ENCODE peak calls at places on chromosome X, in seven cellular contexts. One of them, this sample, is unnamed.

GRCh38 chrX:105190252-105190853 is 30.1 kb downstream of the TEX13A start:
- DNase-seq in mammary epithelial cell: peak; percentile 22
- DNase-seq in upper lobe of left lung: no peak
- DNase-seq in cardiac muscle cell: peak; percentile 40
- DNase-seq in left lung: no peak
- DNase-seq in tibial artery: no peak
- DNase-seq in SK-N-SH: peak; percentile 7
- DNase-seq in this sample: no peak

GRCh38 chrX:150893936-150894335 is 4.5 kb downstream of the CD99L2 start:
- DNase-seq in mammary epithelial cell: no peak
- DNase-seq in cardiac muscle cell: peak; percentile 22
- DNase-seq in tibial artery: no peak
- DNase-seq in upper lobe of left lung: no peak
- DNase-seq in SK-N-SH: no peak
- DNase-seq in left lung: no peak
- DNase-seq in this sample: no peak

GRCh38 chrX:2500681-2501151 is at the start of the genes DHRSX and ZBED1:
- DNase-seq in tibial artery: no peak
- DNase-seq in mammary epithelial cell: no peak
- DNase-seq in left lung: peak; percentile 51
- DNase-seq in cardiac muscle cell: peak; percentile 47
- DNase-seq in SK-N-SH: peak; percentile 90
- DNase-seq in upper lobe of left lung: peak; percentile 94
- DNase-seq in this sample: no peak

GRCh38 chrX:22800360-22800759 is 199.4 kb upstream of the DDX53 start:
- DNase-seq in cardiac muscle cell: peak; percentile 92
- DNase-seq in left lung: no peak
- DNase-seq in upper lobe of left lung: no peak
- DNase-seq in tibial artery: peak; percentile 40
- DNase-seq in SK-N-SH: no peak
- DNase-seq in mammary epithelial cell: peak; percentile 74
- DNase-seq in this sample: no peak

GRCh38 chrX:65601530-65602281 is 65.7 kb upstream of the MSN start:
- DNase-seq in tibial artery: peak; percentile 88
- DNase-seq in SK-N-SH: no peak
- DNase-seq in mammary epithelial cell: peak; percentile 54
- DNase-seq in cardiac muscle cell: peak; percentile 94
- DNase-seq in upper lobe of left lung: no peak
- DNase-seq in left lung: peak; percentile 89
- DNase-seq in this sample: peak; percentile 96

GRCh38 chrX:112896051-112896450 is 55.4 kb upstream of the AMOT start:
- DNase-seq in left lung: no peak
- DNase-seq in cardiac muscle cell: no peak
- DNase-seq in upper lobe of left lung: no peak
- DNase-seq in SK-N-SH: no peak
- DNase-seq in tibial artery: no peak
- DNase-seq in mammary epithelial cell: no peak
- DNase-seq in this sample: no peak

GRCh38 chrX:51837926-51838325 is 55.5 kb upstream of the MAGED1 start:
- DNase-seq in SK-N-SH: peak; percentile 20
- DNase-seq in upper lobe of left lung: no peak
- DNase-seq in mammary epithelial cell: no peak
- DNase-seq in cardiac muscle cell: peak; percentile 69
- DNase-seq in left lung: no peak
- DNase-seq in tibial artery: peak; percentile 25
- DNase-seq in this sample: no peak

GRCh38 chrX:106952988-106953387 is 32.8 kb downstream of the CLDN2 start:
- DNase-seq in SK-N-SH: peak; percentile 6
- DNase-seq in left lung: no peak
- DNase-seq in mammary epithelial cell: no peak
- DNase-seq in cardiac muscle cell: peak; percentile 48
- DNase-seq in upper lobe of left lung: no peak
- DNase-seq in tibial artery: no peak
- DNase-seq in this sample: no peak

GRCh38 chrX:80511969-80512760 is 91.9 kb downstream of the TENT5D start:
- DNase-seq in mammary epithelial cell: no peak
- DNase-seq in tibial artery: no peak
- DNase-seq in upper lobe of left lung: no peak
- DNase-seq in left lung: no peak
- DNase-seq in cardiac muscle cell: peak; percentile 57
- DNase-seq in SK-N-SH: no peak
- DNase-seq in this sample: no peak

GRCh38 chrX:78168065-78168464 is 28.6 kb upstream of the TAF9B start:
- DNase-seq in upper lobe of left lung: no peak
- DNase-seq in cardiac muscle cell: peak; percentile 6
- DNase-seq in left lung: no peak
- DNase-seq in SK-N-SH: no peak
- DNase-seq in tibial artery: no peak
- DNase-seq in mammary epithelial cell: peak; percentile 16
- DNase-seq in this sample: no peak

GRCh38 chrX:17824980-17825379 is 36.1 kb downstream of the RAI2 start:
- DNase-seq in cardiac muscle cell: no peak
- DNase-seq in tibial artery: no peak
- DNase-seq in upper lobe of left lung: no peak
- DNase-seq in left lung: no peak
- DNase-seq in SK-N-SH: no peak
- DNase-seq in mammary epithelial cell: no peak
- DNase-seq in this sample: no peak

GRCh38 chrX:154399527-154400368 is 1.6 kb downstream of the RPL10 start:
- DNase-seq in tibial artery: no peak
- DNase-seq in SK-N-SH: no peak
- DNase-seq in mammary epithelial cell: no peak
- DNase-seq in left lung: no peak
- DNase-seq in upper lobe of left lung: no peak
- DNase-seq in cardiac muscle cell: peak; percentile 24
- DNase-seq in this sample: peak; percentile 57

DNA sequence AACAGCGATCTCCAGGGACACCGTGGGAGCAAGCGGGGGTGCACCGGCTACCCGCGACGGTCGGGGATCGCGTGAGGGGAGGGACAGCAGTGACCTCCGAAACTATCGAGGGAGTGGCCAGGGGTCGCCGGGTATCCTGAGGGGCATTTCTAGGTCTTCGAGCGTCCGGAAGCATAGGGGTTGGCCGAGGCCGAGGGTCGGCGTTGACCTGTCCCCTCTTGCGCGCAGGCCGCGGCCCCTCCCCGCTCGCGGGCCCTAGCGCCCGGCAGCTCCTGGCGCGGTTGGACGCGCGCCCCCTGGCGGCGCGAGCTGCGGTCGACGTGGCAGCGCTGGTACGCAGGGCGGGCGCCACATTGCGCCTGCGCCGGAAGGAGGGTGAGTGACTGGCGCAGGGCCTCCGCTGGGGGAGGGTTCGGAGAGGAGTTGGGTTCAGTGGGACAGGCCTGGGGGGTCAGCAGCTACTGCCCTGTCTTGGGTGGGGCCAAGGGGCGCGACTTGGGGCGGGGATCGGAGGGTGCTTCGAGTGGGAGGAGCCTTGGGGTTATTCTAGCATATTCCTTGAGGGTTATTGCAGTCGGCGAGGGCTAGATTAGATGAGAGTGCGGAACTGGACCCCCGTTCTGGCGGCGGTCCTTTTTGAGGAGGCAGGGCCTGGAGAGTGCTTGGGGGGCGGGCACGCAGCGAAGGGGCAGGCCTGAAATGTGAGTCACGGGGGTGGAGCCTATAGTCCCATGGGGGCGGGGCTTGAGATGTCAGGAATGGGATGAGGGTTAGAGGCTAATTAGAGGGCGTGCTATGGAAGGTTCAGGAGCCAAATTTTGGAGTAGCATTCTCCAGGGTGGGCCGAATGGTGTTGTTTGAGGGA is 1.2 kb downstream of the MAGIX start:
- DNase-seq in mammary epithelial cell: peak; percentile 73
- DNase-seq in tibial artery: peak; percentile 90
- DNase-seq in upper lobe of left lung: peak; percentile 98
- DNase-seq in cardiac muscle cell: peak; percentile 87
- DNase-seq in left lung: peak; percentile 90
- DNase-seq in SK-N-SH: peak; percentile 90
- DNase-seq in this sample: peak; percentile 92
- TF ChIP-seq CTCF in mammary epithelial cell: peak; percentile 30
- TF ChIP-seq CTCF in tibial artery: peak; percentile 89
- TF ChIP-seq CTCF in upper lobe of left lung: peak; percentile 98
- TF ChIP-seq CTCF in cardiac muscle cell: peak; percentile 46
- TF ChIP-seq CTCF in left lung: peak; percentile 65
- TF ChIP-seq CTCF in SK-N-SH: peak; percentile 54
- TF ChIP-seq CTCF in this sample: peak; percentile 96

DNA sequence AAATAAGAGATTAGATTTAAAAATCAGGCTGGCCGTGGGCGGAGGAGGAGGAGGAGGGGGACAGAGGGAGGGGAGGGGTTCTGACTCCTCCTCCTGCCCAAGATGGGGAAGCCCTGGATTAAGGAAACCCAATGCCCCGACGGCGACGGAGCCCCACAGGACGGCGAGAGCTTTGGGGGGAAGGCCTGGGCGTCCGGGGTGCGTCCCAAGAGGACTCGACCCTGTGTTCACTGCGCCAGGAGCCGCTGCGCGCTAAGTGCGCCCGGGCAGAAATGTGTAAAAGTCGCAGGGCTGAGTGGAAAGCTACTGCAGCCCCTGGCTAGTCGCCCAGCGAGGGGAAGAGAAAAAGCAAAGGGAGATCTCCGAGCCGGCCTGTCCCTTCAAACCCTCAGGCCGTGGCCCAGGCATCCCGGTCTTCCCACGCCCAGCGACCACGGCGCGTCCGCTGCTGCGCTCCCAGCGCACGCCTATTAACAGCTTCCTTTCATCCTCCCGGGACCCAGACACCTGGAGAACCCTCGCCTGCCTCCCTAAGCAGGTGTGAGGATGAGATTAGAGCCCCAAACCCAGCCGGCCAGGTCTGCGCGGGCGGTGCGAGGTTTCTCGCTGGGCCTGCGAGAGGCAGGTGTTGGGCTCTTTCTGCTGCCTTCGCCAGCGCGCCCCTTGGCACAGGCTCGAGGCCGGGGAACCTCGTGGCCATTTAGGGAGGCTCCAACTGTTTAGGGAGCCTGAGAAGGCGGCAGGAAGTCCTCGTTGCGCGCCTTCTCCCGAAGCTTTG is 1.4 kb upstream of the RPS6KA3 start:
- DNase-seq in mammary epithelial cell: no peak
- DNase-seq in tibial artery: peak; percentile 42
- DNase-seq in left lung: peak; percentile 62
- DNase-seq in cardiac muscle cell: peak; percentile 63
- DNase-seq in upper lobe of left lung: peak; percentile 84
- DNase-seq in SK-N-SH: peak; percentile 56
- DNase-seq in this sample: peak; percentile 73
- H3K4me3 ChIP-seq in mammary epithelial cell: no peak overlapping the region
- H3K4me3 ChIP-seq in tibial artery: peak overlapping the region; percentile 77
- H3K4me3 ChIP-seq in left lung: peak overlapping the region; percentile 34
- H3K4me3 ChIP-seq in cardiac muscle cell: peak overlapping the region; percentile 81
- H3K4me3 ChIP-seq in upper lobe of left lung: peak overlapping the region; percentile 66
- H3K4me3 ChIP-seq in SK-N-SH: no peak overlapping the region
- H3K4me3 ChIP-seq in this sample: peak overlapping the region; percentile 58

DNA sequence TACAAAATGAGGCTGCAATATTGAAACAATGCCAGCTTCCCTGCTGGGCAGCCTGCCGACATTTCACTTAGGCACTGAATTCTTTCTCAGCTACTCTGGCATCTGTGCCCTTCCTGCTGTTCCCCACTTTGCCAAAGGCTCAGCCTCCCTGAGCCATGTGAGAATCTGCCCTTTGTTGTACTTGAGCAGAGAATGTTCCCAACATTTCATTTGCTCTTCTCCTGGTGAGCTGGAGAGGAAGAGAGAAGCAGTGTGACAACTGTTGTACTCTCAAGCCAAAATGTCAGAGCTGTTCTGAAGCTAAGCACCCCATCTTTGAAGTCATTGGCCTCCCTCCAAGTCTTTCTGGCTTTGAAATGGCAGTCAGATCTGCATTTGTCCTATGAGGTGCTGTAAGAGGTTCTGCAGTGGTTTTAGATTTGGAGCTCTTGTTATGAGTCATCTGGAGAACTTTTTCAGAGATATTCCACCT is 32.5 kb downstream of the LANCL3 start:
- DNase-seq in left lung: no peak
- DNase-seq in cardiac muscle cell: no peak
- DNase-seq in upper lobe of left lung: no peak
- DNase-seq in SK-N-SH: no peak
- DNase-seq in mammary epithelial cell: peak; percentile 5
- DNase-seq in tibial artery: no peak
- DNase-seq in this sample: no peak
- H3K4me1 ChIP-seq in left lung: no peaks in the 10 kb centered on the region
- H3K4me1 ChIP-seq in cardiac muscle cell: no peaks in the 10 kb centered on the region
- H3K4me1 ChIP-seq in upper lobe of left lung: no peaks in the 10 kb centered on the region
- H3K4me1 ChIP-seq in SK-N-SH: no peaks in the 10 kb centered on the region
- H3K4me1 ChIP-seq in mammary epithelial cell: no peaks in the 10 kb centered on the region
- H3K4me1 ChIP-seq in tibial artery: no peaks in the 10 kb centered on the region
- H3K4me1 ChIP-seq in this sample: no peaks in the 10 kb centered on the region

DNA sequence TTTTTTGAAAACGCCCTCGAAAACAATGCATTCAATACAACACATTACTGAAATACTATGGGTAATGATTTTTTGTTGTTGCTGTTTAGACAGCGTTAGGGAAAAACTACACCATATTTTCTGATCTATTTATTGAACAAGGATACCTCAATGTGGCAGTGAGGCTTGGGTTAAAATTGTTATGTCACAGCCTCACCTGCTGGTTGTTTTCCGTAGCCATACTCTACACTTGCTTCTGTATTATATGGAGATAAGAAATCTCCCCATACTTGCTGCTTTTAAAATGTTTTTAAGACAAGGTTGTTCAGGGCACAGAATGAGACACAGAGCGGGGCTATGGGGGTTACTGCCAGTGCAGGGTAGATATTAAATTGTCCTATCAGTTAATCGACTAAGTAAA is 221.6 kb upstream of the FTHL17 start:
- DNase-seq in left lung: no peak
- DNase-seq in tibial artery: no peak
- DNase-seq in mammary epithelial cell: no peak
- DNase-seq in SK-N-SH: no peak
- DNase-seq in upper lobe of left lung: no peak
- DNase-seq in cardiac muscle cell: no peak
- DNase-seq in this sample: no peak
- TF ChIP-seq CTCF in left lung: no peak
- TF ChIP-seq CTCF in tibial artery: no peak
- TF ChIP-seq CTCF in mammary epithelial cell: no peak
- TF ChIP-seq CTCF in SK-N-SH: peak; percentile 17
- TF ChIP-seq CTCF in upper lobe of left lung: no peak
- TF ChIP-seq CTCF in cardiac muscle cell: no peak
- TF ChIP-seq CTCF in this sample: no peak

GRCh38 chrX:116436358-116436816 is at the start of gene SLC6A14:
- DNase-seq in mammary epithelial cell: no peak
- DNase-seq in SK-N-SH: no peak
- DNase-seq in tibial artery: no peak
- DNase-seq in upper lobe of left lung: no peak
- DNase-seq in left lung: peak; percentile 57
- DNase-seq in cardiac muscle cell: no peak
- DNase-seq in this sample: no peak
- H3K4me3 ChIP-seq in mammary epithelial cell: no peak within 1 kb of the TSS
- H3K4me3 ChIP-seq in SK-N-SH: no peak within 1 kb of the TSS
- H3K4me3 ChIP-seq in tibial artery: no peak within 1 kb of the TSS
- H3K4me3 ChIP-seq in upper lobe of left lung: peak within 1 kb of the TSS; percentile 17
- H3K4me3 ChIP-seq in left lung: peak within 1 kb of the TSS; percentile 10
- H3K4me3 ChIP-seq in cardiac muscle cell: no peak within 1 kb of the TSS
- H3K4me3 ChIP-seq in this sample: no peak within 1 kb of the TSS

GRCh38 chrX:24377195-24377594 is 16.8 kb downstream of the SUPT20HL1 start:
- DNase-seq in left lung: no peak
- DNase-seq in mammary epithelial cell: no peak
- DNase-seq in cardiac muscle cell: no peak
- DNase-seq in tibial artery: no peak
- DNase-seq in SK-N-SH: no peak
- DNase-seq in upper lobe of left lung: no peak
- DNase-seq in this sample: no peak
- H3K4me1 ChIP-seq in left lung: no peaks in the 10 kb centered on the region
- H3K4me1 ChIP-seq in mammary epithelial cell: no peaks in the 10 kb centered on the region
- H3K4me1 ChIP-seq in cardiac muscle cell: no peaks in the 10 kb centered on the region
- H3K4me1 ChIP-seq in tibial artery: no peaks in the 10 kb centered on the region
- H3K4me1 ChIP-seq in SK-N-SH: no peaks in the 10 kb centered on the region
- H3K4me1 ChIP-seq in upper lobe of left lung: no peaks in the 10 kb centered on the region
- H3K4me1 ChIP-seq in this sample: no peaks in the 10 kb centered on the region

This sample was measured in ascending aorta.